ENCODE peak calls at places on chromosomes 12 and 14, in eight cellular contexts. T is uterus; X is left ventricle myocardium inferior; A is effector memory CD4-positive, alpha-beta T cell; N is pancreas; F is heart right ventricle; H is GM23338; Z is HCT116. E is an unnamed sample.

GRCh38 chr12:12399906-12400305 is 43.0 kb downstream of the BORCS5 start:
- DNase-seq in T (no peak), X (no peak), A (no peak), N (no peak), F (no peak), H (no peak), Z (no peak), E (no peak)

GRCh38 chr12:70393787-70394519 is 27.9 kb downstream of the KCNMB4 start:
- DNase-seq in T (no peak), X (no peak), A (no peak), N (no peak), F (no peak), H (no peak), Z (no peak), E (peak; percentile 25)

GRCh38 chr14:41830679-41831078 is 224.0 kb downstream of the LRFN5 start:
- DNase-seq in T (peak; percentile 13), X (no peak), A (no peak), N (no peak), F (no peak), H (peak; percentile 30), Z (no peak), E (no peak)

GRCh38 chr14:99138999-99139865 is 132.8 kb downstream of the BCL11B start:
- DNase-seq in T (no peak), X (no peak), A (no peak), N (no peak), F (no peak), H (no peak), Z (no peak), E (no peak)

GRCh38 chr12:121227294-121227693 is 17.4 kb downstream of the P2RX4 start:
- DNase-seq in T (no peak), X (no peak), A (no peak), N (peak; percentile 83), F (no peak), H (no peak), Z (no peak), E (no peak)

GRCh38 chr12:8065991-8066594 is at the start of gene C3AR1:
- DNase-seq in T (no peak), X (no peak), A (peak; percentile 59), N (no peak), F (no peak), H (no peak), Z (no peak), E (no peak)

GRCh38 chr14:41623737-41624136 is 17.1 kb downstream of the LRFN5 start:
- DNase-seq in T (no peak), X (no peak), A (no peak), N (no peak), F (no peak), H (no peak), Z (no peak), E (no peak)

GRCh38 chr12:110107369-110108281 is 16.5 kb upstream of the IFT81 start:
- DNase-seq in T (peak; percentile 88), X (peak; percentile 20), A (no peak), N (no peak), F (peak; percentile 40), H (no peak), Z (no peak), E (peak; percentile 44)

GRCh38 chr14:29925736-29926135 is 1.9 kb downstream of the PRKD1 start:
- DNase-seq in T (no peak), X (no peak), A (no peak), N (no peak), F (no peak), H (no peak), Z (no peak), E (peak; percentile 9)

GRCh38 chr12:118330421-118331018 is 42.2 kb downstream of the TAOK3 start:
- DNase-seq in T (no peak), X (no peak), A (no peak), N (no peak), F (no peak), H (no peak), Z (no peak), E (no peak)

GRCh38 chr14:32507029-32507984 is 178.2 kb downstream of the AKAP6 start:
- DNase-seq in T (no peak), X (no peak), A (no peak), N (no peak), F (no peak), H (no peak), Z (peak; percentile 33), E (peak; percentile 60)

GRCh38 chr14:20332386-20332945 is 613 bp downstream of the CCNB1IP1 start:
- DNase-seq in T (no peak), X (no peak), A (no peak), N (no peak), F (no peak), H (peak; percentile 31), Z (no peak), E (no peak)

GRCh38 chr12:70571705-70572269 is 65.4 kb downstream of the PTPRB start:
- DNase-seq in T (no peak), X (no peak), A (no peak), N (no peak), F (no peak), H (no peak), Z (no peak), E (no peak)

GRCh38 chr12:113072136-113072535 is 15.6 kb downstream of the DTX1 start:
- DNase-seq in T (no peak), X (no peak), A (no peak), N (no peak), F (no peak), H (no peak), Z (no peak), E (no peak)

GRCh38 chr14:100665518-100666032 is 61.1 kb upstream of the DLK1 start:
- DNase-seq in T (no peak), X (no peak), A (no peak), N (peak; percentile 59), F (no peak), H (no peak), Z (no peak), E (no peak)

GRCh38 chr14:75515631-75515999 is 6.7 kb upstream of the BATF start:
- DNase-seq in T (no peak), X (no peak), A (no peak), N (no peak), F (no peak), H (no peak), Z (no peak), E (no peak)

DNA sequence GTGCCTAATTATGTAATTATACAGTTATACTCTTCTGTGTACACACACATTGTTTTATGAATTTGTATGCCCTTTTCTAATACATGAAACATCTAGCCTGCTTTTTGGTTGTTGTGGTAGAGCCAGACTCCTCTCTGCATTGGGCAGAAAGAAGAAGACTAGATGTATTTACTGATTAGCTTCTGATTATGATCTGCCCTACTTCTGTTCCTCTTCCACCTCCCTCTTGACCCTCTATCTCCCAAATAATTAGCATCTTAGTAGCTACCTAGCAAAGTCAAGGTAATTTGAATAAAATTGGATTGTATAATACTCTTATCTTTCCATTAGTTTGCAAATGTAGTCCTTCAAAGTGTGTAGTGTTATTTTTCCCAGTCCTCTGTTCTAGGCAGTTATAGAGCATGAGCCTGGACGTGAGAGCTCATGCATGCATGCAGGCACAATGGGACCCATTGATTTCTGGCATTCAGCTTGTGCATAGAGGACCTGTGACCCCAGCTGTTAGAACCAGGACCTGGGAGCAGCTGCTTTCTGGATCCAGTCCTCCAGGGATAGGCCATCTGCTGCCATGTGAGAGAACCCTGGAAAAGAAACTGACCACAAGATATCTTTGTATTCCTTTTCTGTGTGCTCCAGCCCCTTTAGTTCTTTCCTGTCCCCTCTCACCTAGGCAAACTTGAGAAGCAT is 76.7 kb downstream of the SUSD6 start:
- DNase-seq in T (no peak), X (no peak), A (no peak), N (no peak), F (no peak), H (no peak), Z (no peak), E (no peak)
- H3K4me1 ChIP-seq in T (peaks cover 4% of the 10 kb centered on the region), X (peaks cover 98% of the 10 kb centered on the region), A (peaks cover 37% of the 10 kb centered on the region), N (peaks cover 29% of the 10 kb centered on the region), F (peaks cover 26% of the 10 kb centered on the region), H (no peaks in the 10 kb centered on the region), Z (no peaks in the 10 kb centered on the region), E (peaks cover 9% of the 10 kb centered on the region)

DNA sequence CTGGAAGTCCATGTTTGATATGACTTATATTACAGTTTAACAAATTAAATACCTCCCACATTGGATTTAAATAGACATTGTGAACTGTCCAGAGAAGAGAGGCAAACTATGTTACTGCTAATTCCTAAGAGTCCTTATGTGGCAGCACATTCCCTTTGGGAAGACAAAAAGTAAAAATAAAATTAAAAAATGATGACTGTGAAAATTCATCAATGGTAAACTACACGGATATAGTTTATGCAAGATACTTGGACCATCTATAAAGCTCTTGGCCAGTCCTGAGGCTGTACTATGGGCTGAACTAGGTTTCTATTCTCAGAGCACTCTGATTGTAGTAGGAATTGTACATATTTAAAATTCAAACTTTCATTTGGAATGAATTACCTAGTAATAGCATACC is 206.4 kb downstream of the LRRK2 start:
- DNase-seq in T (no peak), X (no peak), A (no peak), N (no peak), F (no peak), H (no peak), Z (no peak), E (no peak)
- H3K27ac ChIP-seq in T (no peak overlapping the region), X (no peak overlapping the region), A (no peak overlapping the region), N (no peak overlapping the region), F (no peak overlapping the region), H (no peak overlapping the region), Z (no peak overlapping the region), E (no peak overlapping the region)

GRCh38 chr12:94169966-94170689 is 21.8 kb downstream of the PLXNC1 start:
- DNase-seq in T (no peak), X (no peak), A (no peak), N (no peak), F (no peak), H (no peak), Z (no peak), E (no peak)
- H3K27me3 ChIP-seq in T (no peaks in the 10 kb centered on the region), X (no peaks in the 10 kb centered on the region), A (no peaks in the 10 kb centered on the region), N (no peaks in the 10 kb centered on the region), F (no peaks in the 10 kb centered on the region), H (peaks cover 99% of the 10 kb centered on the region), Z (peaks cover 34% of the 10 kb centered on the region), E (peaks cover 5% of the 10 kb centered on the region)

GRCh38 chr14:74015965-74016364 is 3.1 kb downstream of the ENTPD5 start:
- DNase-seq in T (no peak), X (no peak), A (no peak), N (no peak), F (no peak), H (no peak), Z (no peak), E (no peak)

GRCh38 chr14:74019408-74019714 is 212 bp downstream of the BBOF1 start:
- DNase-seq in T (no peak), X (no peak), A (no peak), N (no peak), F (no peak), H (no peak), Z (no peak), E (no peak)

GRCh38 chr14:74018029-74018703 is 922 bp downstream of the ENTPD5 start:
- DNase-seq in T (no peak), X (no peak), A (no peak), N (no peak), F (no peak), H (no peak), Z (no peak), E (no peak)

GRCh38 chr14:74018704-74019407 is at the start of the genes BBOF1 and ENTPD5:
- DNase-seq in T (peak; percentile 84), X (peak; percentile 88), A (peak; percentile 79), N (peak; percentile 92), F (peak; percentile 82), H (peak; percentile 76), Z (peak; percentile 55), E (peak; percentile 85)

DNA sequence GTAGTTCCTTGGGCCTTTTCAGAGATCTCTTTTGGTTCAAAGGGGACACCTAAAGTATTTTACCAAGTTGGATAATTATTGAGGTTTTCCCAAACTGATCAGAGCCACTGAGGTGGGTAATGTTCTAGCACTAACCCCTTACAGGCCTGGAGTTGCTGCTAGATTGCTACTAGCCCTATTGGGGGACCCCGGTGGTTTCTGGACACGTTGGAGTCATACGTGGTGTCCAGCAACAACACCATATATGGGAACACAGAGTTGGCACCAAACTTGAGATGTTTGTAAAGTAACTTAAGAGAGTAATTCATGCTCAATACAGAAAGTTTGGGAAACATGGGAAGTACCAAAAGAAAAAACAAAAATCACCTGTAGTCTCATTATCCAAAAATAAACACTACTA is 594 bp downstream of the BBOF1 start:
- DNase-seq in T (no peak), X (no peak), A (no peak), N (no peak), F (peak; percentile 9), H (no peak), Z (no peak), E (no peak)
- H3K4me1 ChIP-seq in T (no peaks in the 10 kb centered on the region), X (peaks cover 23% of the 10 kb centered on the region), A (peaks cover 11% of the 10 kb centered on the region), N (no peaks in the 10 kb centered on the region), F (no peaks in the 10 kb centered on the region), H (no peaks in the 10 kb centered on the region), Z (peaks cover 31% of the 10 kb centered on the region), E (peaks cover 10% of the 10 kb centered on the region)